ENCODE peak calls at places on chromosomes 11 and 22, in nine cellular contexts. One of them, this sample, is unnamed. For H3K9me3, the result is how much of the 10 kb centered on the place peaks cover.

GRCh38 chr11:32081129-32081641 is 9.7 kb upstream of the RCN1 start:
- DNase-seq in K562: no peak
- DNase-seq in left ventricle myocardium inferior: peak
- DNase-seq in neuronal stem cell: no peak
- DNase-seq in breast epithelium: no peak
- DNase-seq in ovary: no peak
- DNase-seq in CD4-positive, alpha-beta T cell: no peak
- DNase-seq in cardiac muscle cell: no peak
- DNase-seq in CD8-positive, alpha-beta T cell: no peak
- DNase-seq in this sample: no peak

GRCh38 chr22:17471901-17472566 is 91.3 kb upstream of the SLC25A18 start:
- DNase-seq in CD8-positive, alpha-beta T cell: no peak
- DNase-seq in K562: no peak
- DNase-seq in cardiac muscle cell: peak
- DNase-seq in CD4-positive, alpha-beta T cell: no peak
- DNase-seq in neuronal stem cell: peak
- DNase-seq in ovary: no peak
- DNase-seq in left ventricle myocardium inferior: peak
- DNase-seq in breast epithelium: no peak
- DNase-seq in this sample: no peak

GRCh38 chr11:7019500-7020182 is 505 bp downstream of the ZNF214 start:
- DNase-seq in neuronal stem cell: no peak
- DNase-seq in left ventricle myocardium inferior: peak
- DNase-seq in ovary: peak
- DNase-seq in CD8-positive, alpha-beta T cell: no peak
- DNase-seq in K562: no peak
- DNase-seq in cardiac muscle cell: peak
- DNase-seq in breast epithelium: no peak
- DNase-seq in CD4-positive, alpha-beta T cell: no peak
- DNase-seq in this sample: no peak

GRCh38 chr11:12165237-12165875 is 55.0 kb downstream of the MICAL2 start:
- DNase-seq in CD8-positive, alpha-beta T cell: no peak
- DNase-seq in neuronal stem cell: no peak
- DNase-seq in CD4-positive, alpha-beta T cell: no peak
- DNase-seq in breast epithelium: no peak
- DNase-seq in K562: no peak
- DNase-seq in ovary: peak
- DNase-seq in left ventricle myocardium inferior: no peak
- DNase-seq in cardiac muscle cell: no peak
- DNase-seq in this sample: no peak

GRCh38 chr11:28702450-28702790 is 594.2 kb downstream of the METTL15 start:
- DNase-seq in CD4-positive, alpha-beta T cell: no peak
- DNase-seq in cardiac muscle cell: no peak
- DNase-seq in left ventricle myocardium inferior: no peak
- DNase-seq in neuronal stem cell: no peak
- DNase-seq in ovary: no peak
- DNase-seq in breast epithelium: no peak
- DNase-seq in CD8-positive, alpha-beta T cell: no peak
- DNase-seq in K562: no peak
- DNase-seq in this sample: no peak

GRCh38 chr22:37753746-37754145 is 54.0 kb upstream of the GCAT start:
- DNase-seq in cardiac muscle cell: no peak
- DNase-seq in ovary: no peak
- DNase-seq in CD8-positive, alpha-beta T cell: no peak
- DNase-seq in neuronal stem cell: no peak
- DNase-seq in K562: no peak
- DNase-seq in CD4-positive, alpha-beta T cell: no peak
- DNase-seq in left ventricle myocardium inferior: peak
- DNase-seq in breast epithelium: no peak
- DNase-seq in this sample: no peak

GRCh38 chr22:40024201-40025061 is 29.7 kb downstream of the FAM83F start:
- DNase-seq in K562: peak
- DNase-seq in breast epithelium: no peak
- DNase-seq in left ventricle myocardium inferior: peak
- DNase-seq in ovary: peak
- DNase-seq in cardiac muscle cell: peak
- DNase-seq in CD8-positive, alpha-beta T cell: peak
- DNase-seq in CD4-positive, alpha-beta T cell: peak
- DNase-seq in neuronal stem cell: peak
- DNase-seq in this sample: peak

GRCh38 chr22:19480173-19480568 is 451 bp downstream of the CDC45 start:
- DNase-seq in CD4-positive, alpha-beta T cell: no peak
- DNase-seq in left ventricle myocardium inferior: no peak
- DNase-seq in K562: peak
- DNase-seq in CD8-positive, alpha-beta T cell: no peak
- DNase-seq in neuronal stem cell: no peak
- DNase-seq in breast epithelium: no peak
- DNase-seq in cardiac muscle cell: no peak
- DNase-seq in ovary: no peak
- DNase-seq in this sample: no peak

GRCh38 chr11:65429724-65430405 is 7.3 kb downstream of the NEAT1 start:
- DNase-seq in CD4-positive, alpha-beta T cell: no peak
- DNase-seq in ovary: peak
- DNase-seq in K562: peak
- DNase-seq in left ventricle myocardium inferior: peak
- DNase-seq in neuronal stem cell: no peak
- DNase-seq in CD8-positive, alpha-beta T cell: no peak
- DNase-seq in breast epithelium: peak
- DNase-seq in cardiac muscle cell: no peak
- DNase-seq in this sample: no peak

GRCh38 chr11:94933225-94934130 is 39.9 kb downstream of the CWC15 start:
- DNase-seq in neuronal stem cell: no peak
- DNase-seq in cardiac muscle cell: no peak
- DNase-seq in breast epithelium: no peak
- DNase-seq in left ventricle myocardium inferior: peak
- DNase-seq in CD8-positive, alpha-beta T cell: no peak
- DNase-seq in CD4-positive, alpha-beta T cell: no peak
- DNase-seq in K562: no peak
- DNase-seq in ovary: no peak
- DNase-seq in this sample: no peak

GRCh38 chr22:33807465-33807864 is 112.8 kb downstream of the LARGE1 start:
- DNase-seq in ovary: no peak
- DNase-seq in breast epithelium: no peak
- DNase-seq in left ventricle myocardium inferior: no peak
- DNase-seq in neuronal stem cell: no peak
- DNase-seq in CD8-positive, alpha-beta T cell: no peak
- DNase-seq in CD4-positive, alpha-beta T cell: no peak
- DNase-seq in K562: no peak
- DNase-seq in cardiac muscle cell: no peak
- DNase-seq in this sample: no peak

GRCh38 chr11:110100476-110101240 is 7.5 kb downstream of the ZC3H12C start:
- DNase-seq in left ventricle myocardium inferior: no peak
- DNase-seq in cardiac muscle cell: no peak
- DNase-seq in ovary: no peak
- DNase-seq in breast epithelium: no peak
- DNase-seq in K562: no peak
- DNase-seq in neuronal stem cell: no peak
- DNase-seq in CD8-positive, alpha-beta T cell: no peak
- DNase-seq in CD4-positive, alpha-beta T cell: no peak
- DNase-seq in this sample: no peak

GRCh38 chr11:83475741-83476140 is 189.6 kb upstream of the CCDC90B start:
- DNase-seq in neuronal stem cell: no peak
- DNase-seq in ovary: no peak
- DNase-seq in left ventricle myocardium inferior: no peak
- DNase-seq in K562: no peak
- DNase-seq in cardiac muscle cell: no peak
- DNase-seq in CD4-positive, alpha-beta T cell: no peak
- DNase-seq in breast epithelium: no peak
- DNase-seq in CD8-positive, alpha-beta T cell: no peak
- DNase-seq in this sample: no peak

GRCh38 chr11:15769203-15769602 is 587.1 kb downstream of the SOX6 start:
- DNase-seq in neuronal stem cell: no peak
- DNase-seq in left ventricle myocardium inferior: no peak
- DNase-seq in breast epithelium: no peak
- DNase-seq in CD8-positive, alpha-beta T cell: no peak
- DNase-seq in K562: no peak
- DNase-seq in cardiac muscle cell: no peak
- DNase-seq in CD4-positive, alpha-beta T cell: no peak
- DNase-seq in ovary: no peak
- DNase-seq in this sample: no peak

GRCh38 chr22:47788461-47788860 is 1026.0 kb downstream of the TBC1D22A start:
- DNase-seq in left ventricle myocardium inferior: no peak
- DNase-seq in K562: no peak
- DNase-seq in neuronal stem cell: no peak
- DNase-seq in breast epithelium: no peak
- DNase-seq in ovary: no peak
- DNase-seq in cardiac muscle cell: no peak
- DNase-seq in CD8-positive, alpha-beta T cell: no peak
- DNase-seq in CD4-positive, alpha-beta T cell: no peak
- DNase-seq in this sample: no peak

GRCh38 chr22:23574877-23575276 is 5.2 kb downstream of the IGLL1 start:
- DNase-seq in CD4-positive, alpha-beta T cell: no peak
- DNase-seq in breast epithelium: no peak
- DNase-seq in CD8-positive, alpha-beta T cell: no peak
- DNase-seq in neuronal stem cell: no peak
- DNase-seq in cardiac muscle cell: no peak
- DNase-seq in left ventricle myocardium inferior: no peak
- DNase-seq in ovary: no peak
- DNase-seq in K562: no peak
- DNase-seq in this sample: no peak

GRCh38 chr11:96049426-96049825 is 125.5 kb upstream of the MTMR2 start:
- DNase-seq in K562: no peak
- DNase-seq in neuronal stem cell: no peak
- DNase-seq in ovary: no peak
- DNase-seq in CD4-positive, alpha-beta T cell: no peak
- DNase-seq in CD8-positive, alpha-beta T cell: no peak
- DNase-seq in cardiac muscle cell: no peak
- DNase-seq in left ventricle myocardium inferior: no peak
- DNase-seq in breast epithelium: no peak
- DNase-seq in this sample: no peak

DNA sequence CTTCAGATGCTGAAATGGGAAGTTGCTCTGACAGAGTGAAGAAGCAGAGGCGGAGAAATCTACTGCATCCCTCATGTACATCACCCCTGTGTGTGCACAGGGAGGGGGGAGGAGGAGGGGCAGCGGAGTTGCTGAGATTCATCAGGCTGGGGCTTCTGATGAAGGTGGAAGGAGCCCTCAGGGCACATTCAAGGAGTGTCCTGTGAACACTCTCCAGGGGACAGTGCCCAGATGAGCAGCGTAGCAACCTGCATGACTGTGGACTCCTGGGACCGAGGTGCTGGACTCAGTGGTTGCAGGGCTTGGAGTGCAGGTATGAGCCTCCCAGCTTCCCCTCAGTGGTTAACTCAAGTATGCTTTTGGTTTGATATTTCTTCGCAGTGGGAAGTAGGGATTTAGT is 257.8 kb upstream of the B3GAT1 start:
- DNase-seq in cardiac muscle cell: no peak
- DNase-seq in breast epithelium: no peak
- DNase-seq in neuronal stem cell: no peak
- DNase-seq in CD8-positive, alpha-beta T cell: no peak
- DNase-seq in CD4-positive, alpha-beta T cell: no peak
- DNase-seq in K562: no peak
- DNase-seq in ovary: no peak
- DNase-seq in left ventricle myocardium inferior: no peak
- DNase-seq in this sample: no peak
- H3K9me3 ChIP-seq in cardiac muscle cell: under half
- H3K9me3 ChIP-seq in breast epithelium: under half
- H3K9me3 ChIP-seq in neuronal stem cell: under half
- H3K9me3 ChIP-seq in CD8-positive, alpha-beta T cell: under half
- H3K9me3 ChIP-seq in CD4-positive, alpha-beta T cell: under half
- H3K9me3 ChIP-seq in K562: under half
- H3K9me3 ChIP-seq in ovary: under half
- H3K9me3 ChIP-seq in left ventricle myocardium inferior: under half
- H3K9me3 ChIP-seq in this sample: under half

GRCh38 chr11:35029979-35030378 is 109.0 kb upstream of the CD44 start:
- DNase-seq in cardiac muscle cell: no peak
- DNase-seq in neuronal stem cell: no peak
- DNase-seq in ovary: no peak
- DNase-seq in CD4-positive, alpha-beta T cell: no peak
- DNase-seq in CD8-positive, alpha-beta T cell: no peak
- DNase-seq in breast epithelium: no peak
- DNase-seq in K562: peak
- DNase-seq in left ventricle myocardium inferior: no peak
- DNase-seq in this sample: no peak
- H3K9me3 ChIP-seq in cardiac muscle cell: under half
- H3K9me3 ChIP-seq in neuronal stem cell: under half
- H3K9me3 ChIP-seq in ovary: under half
- H3K9me3 ChIP-seq in CD4-positive, alpha-beta T cell: under half
- H3K9me3 ChIP-seq in CD8-positive, alpha-beta T cell: under half
- H3K9me3 ChIP-seq in breast epithelium: under half
- H3K9me3 ChIP-seq in K562: under half
- H3K9me3 ChIP-seq in left ventricle myocardium inferior: under half
- H3K9me3 ChIP-seq in this sample: under half

DNA sequence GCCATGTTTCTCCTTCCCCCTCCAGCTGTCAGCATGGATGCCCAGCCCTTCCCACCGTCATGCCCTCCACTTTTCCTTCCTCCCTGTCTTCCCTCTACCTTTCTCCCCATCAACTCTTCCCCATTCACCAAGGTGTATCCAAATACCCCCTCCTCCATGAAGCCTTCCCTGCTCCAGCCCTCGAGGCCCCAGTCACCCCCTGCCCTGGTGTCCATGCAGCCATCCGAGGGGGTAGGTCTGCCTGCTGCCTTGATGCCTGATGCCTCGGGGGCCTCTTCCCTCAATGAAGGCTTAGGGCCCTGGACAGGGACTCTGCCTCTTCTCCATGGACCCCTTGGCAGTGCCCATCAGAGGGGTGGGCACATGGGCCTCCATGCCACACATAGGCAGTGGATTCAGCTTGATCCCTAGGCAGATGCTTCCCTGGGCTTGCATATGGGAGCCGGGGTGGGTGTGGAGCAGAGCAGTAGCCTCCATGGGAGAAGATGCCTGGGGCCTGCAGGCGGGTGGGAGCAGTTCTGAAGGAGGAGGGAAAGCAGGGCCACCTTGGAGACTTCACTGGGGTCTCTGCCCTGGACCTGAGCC is 795.8 kb downstream of the BRD1 start:
- DNase-seq in cardiac muscle cell: no peak
- DNase-seq in ovary: no peak
- DNase-seq in K562: no peak
- DNase-seq in neuronal stem cell: no peak
- DNase-seq in left ventricle myocardium inferior: no peak
- DNase-seq in CD4-positive, alpha-beta T cell: no peak
- DNase-seq in CD8-positive, alpha-beta T cell: no peak
- DNase-seq in breast epithelium: no peak
- DNase-seq in this sample: no peak
- H3K9me3 ChIP-seq in cardiac muscle cell: under half
- H3K9me3 ChIP-seq in ovary: under half
- H3K9me3 ChIP-seq in K562: under half
- H3K9me3 ChIP-seq in neuronal stem cell: under half
- H3K9me3 ChIP-seq in left ventricle myocardium inferior: under half
- H3K9me3 ChIP-seq in CD4-positive, alpha-beta T cell: under half
- H3K9me3 ChIP-seq in CD8-positive, alpha-beta T cell: under half
- H3K9me3 ChIP-seq in breast epithelium: under half
- H3K9me3 ChIP-seq in this sample: under half

DNA sequence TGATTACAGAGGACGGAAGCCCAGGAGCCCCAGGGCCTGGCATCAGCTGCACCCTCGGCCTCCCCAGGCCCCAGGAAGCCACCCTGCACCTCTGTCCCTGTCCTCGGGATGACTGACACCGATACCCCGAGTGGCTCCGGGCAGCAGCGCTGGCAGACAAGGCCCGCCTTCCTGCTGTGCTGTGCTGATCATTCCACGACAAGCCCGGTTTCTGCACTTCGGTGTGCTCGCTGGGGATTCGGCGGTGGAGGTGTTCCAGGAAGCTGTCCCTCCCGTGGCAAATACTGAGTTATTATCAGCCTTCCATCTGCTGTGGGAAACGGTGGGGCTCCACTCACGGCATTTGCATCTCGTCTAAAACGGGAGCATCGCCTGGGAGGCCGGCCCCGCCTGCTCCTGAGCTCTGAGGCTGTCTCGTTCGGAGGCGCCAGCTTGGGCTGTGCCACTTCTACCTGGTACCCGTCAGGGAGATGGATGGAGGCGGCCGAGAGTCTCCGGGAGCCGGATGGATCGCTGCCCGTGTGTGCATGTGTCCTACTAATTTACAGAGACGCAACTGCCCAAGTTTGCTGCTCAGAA is 506.1 kb downstream of the BRD1 start:
- DNase-seq in breast epithelium: peak
- DNase-seq in K562: no peak
- DNase-seq in cardiac muscle cell: no peak
- DNase-seq in left ventricle myocardium inferior: no peak
- DNase-seq in CD8-positive, alpha-beta T cell: no peak
- DNase-seq in ovary: no peak
- DNase-seq in neuronal stem cell: no peak
- DNase-seq in CD4-positive, alpha-beta T cell: no peak
- DNase-seq in this sample: no peak
- H3K9me3 ChIP-seq in breast epithelium: under half
- H3K9me3 ChIP-seq in K562: under half
- H3K9me3 ChIP-seq in cardiac muscle cell: under half
- H3K9me3 ChIP-seq in left ventricle myocardium inferior: under half
- H3K9me3 ChIP-seq in CD8-positive, alpha-beta T cell: under half
- H3K9me3 ChIP-seq in ovary: under half
- H3K9me3 ChIP-seq in neuronal stem cell: under half
- H3K9me3 ChIP-seq in CD4-positive, alpha-beta T cell: under half
- H3K9me3 ChIP-seq in this sample: under half

This sample was measured in T-helper 17 cell.